ENCODE peak calls at places on chromosome 1, in eight cellular contexts. Q is HEK293T; M is kidney tubule cell; N is endodermal cell; E is EL; B is germinal center; P is testis; X is CD8-positive, alpha-beta memory T cell. D is an unnamed sample.

GRCh38 chr1:78833491-78833890 is 173.0 kb downstream of the ADGRL4 start:
- DNase-seq in Q (no peak), B (no peak), X (no peak), E (peak), N (no peak), P (no peak), M (peak), D (no peak)

GRCh38 chr1:71787699-71788098 is 494.6 kb downstream of the NEGR1 start:
- DNase-seq in B (no peak), E (no peak), M (no peak), P (no peak), Q (no peak), X (no peak), N (no peak), D (no peak)

GRCh38 chr1:203028784-203029553 is 2.7 kb downstream of the PPFIA4 start:
- DNase-seq in N (no peak), Q (no peak), M (no peak), P (peak), X (no peak), E (no peak), B (peak), D (no peak)

GRCh38 chr1:156480411-156481192 is 20.0 kb downstream of the MEF2D start:
- DNase-seq in P (no peak), B (peak), E (peak), N (peak), Q (peak), M (no peak), X (peak), D (peak)

GRCh38 chr1:53060580-53060979 is 1.4 kb upstream of the PODN start:
- DNase-seq in M (no peak), X (no peak), B (no peak), N (no peak), Q (no peak), P (peak), E (peak), D (no peak)

GRCh38 chr1:226549937-226550670 is 1.5 kb downstream of the STUM start:
- DNase-seq in X (no peak), E (peak), N (peak), B (peak), Q (no peak), P (peak), M (peak), D (no peak)

GRCh38 chr1:202107321-202107761 is 15.4 kb upstream of the GPR37L1 start:
- DNase-seq in P (peak), E (no peak), N (peak), M (peak), X (no peak), B (no peak), Q (no peak), D (peak)

GRCh38 chr1:204094262-204095247 is 21.6 kb downstream of the SOX13 start:
- DNase-seq in N (no peak), Q (no peak), E (no peak), B (no peak), M (no peak), X (no peak), P (no peak), D (no peak)

GRCh38 chr1:228397966-228398365 is 8.7 kb downstream of the TRIM11 start:
- DNase-seq in Q (no peak), E (no peak), N (peak), X (no peak), P (no peak), M (no peak), B (no peak), D (no peak)

D was measured in lower lobe of right lung.